ENCODE peak calls at places on chromosomes 5 and 9, in seven cellular contexts. X, Q, T, B, S, H and P are unnamed samples.

GRCh38 chr5:175714686-175715085 is 56.8 kb downstream of the HRH2 start:
- DNase-seq in X (no peak), Q (no peak), T (no peak), B (no peak), S (no peak), H (no peak), P (peak)

GRCh38 chr9:136089697-136090045 is 5.4 kb downstream of the NACC2 start:
- DNase-seq in X (peak), Q (no peak), T (no peak), B (no peak), S (no peak), H (no peak), P (no peak)

GRCh38 chr9:127931092-127931881 is 710 bp upstream of the PIP5KL1 start:
- DNase-seq in X (peak), Q (no peak), T (peak), B (no peak), S (no peak), H (no peak), P (no peak)

GRCh38 chr5:15787676-15788075 is 287.7 kb downstream of the FBXL7 start:
- DNase-seq in X (no peak), Q (no peak), T (no peak), B (no peak), S (no peak), H (no peak), P (no peak)

GRCh38 chr9:137570566-137570965 is 8.2 kb downstream of the DPH7 start:
- DNase-seq in X (no peak), Q (no peak), T (no peak), B (no peak), S (no peak), H (no peak), P (no peak)

GRCh38 chr5:168317521-168318147 is 26.2 kb downstream of the WWC1 start:
- DNase-seq in X (no peak), Q (no peak), T (peak), B (no peak), S (no peak), H (no peak), P (no peak)

GRCh38 chr9:98031935-98032334 is 24.6 kb upstream of the NANS start:
- DNase-seq in X (no peak), Q (no peak), T (no peak), B (no peak), S (no peak), H (no peak), P (no peak)

GRCh38 chr5:138989720-138990119 is 114.6 kb upstream of the LRRTM2 start:
- DNase-seq in X (no peak), Q (no peak), T (no peak), B (no peak), S (no peak), H (no peak), P (no peak)

GRCh38 chr5:7576023-7576715 is 180.2 kb downstream of the ADCY2 start:
- DNase-seq in X (no peak), Q (no peak), T (no peak), B (no peak), S (no peak), H (peak), P (peak)

GRCh38 chr5:32713396-32714381 is 2.6 kb downstream of the NPR3 start:
- DNase-seq in X (no peak), Q (peak), T (no peak), B (peak), S (no peak), H (no peak), P (peak)

GRCh38 chr5:137073192-137073591 is 425.9 kb downstream of the SPOCK1 start:
- DNase-seq in X (no peak), Q (no peak), T (no peak), B (no peak), S (no peak), H (no peak), P (no peak)

GRCh38 chr9:120857902-120858301 is 15.2 kb upstream of the PSMD5 start:
- DNase-seq in X (no peak), Q (no peak), T (no peak), B (no peak), S (no peak), H (no peak), P (no peak)

GRCh38 chr5:78717674-78718073 is 69.1 kb upstream of the LHFPL2 start:
- DNase-seq in X (no peak), Q (no peak), T (no peak), B (no peak), S (no peak), H (no peak), P (no peak)

GRCh38 chr5:122351416-122352157 is 39.5 kb downstream of the SNCAIP start:
- DNase-seq in X (no peak), Q (no peak), T (no peak), B (no peak), S (no peak), H (no peak), P (no peak)

GRCh38 chr9:113298924-113299770 is 4.0 kb downstream of the RNF183 start:
- DNase-seq in X (no peak), Q (peak), T (no peak), B (no peak), S (no peak), H (no peak), P (no peak)

GRCh38 chr5:150105898-150106615 is 19.7 kb upstream of the CSF1R start:
- DNase-seq in X (no peak), Q (peak), T (no peak), B (no peak), S (no peak), H (no peak), P (no peak)

GRCh38 chr5:150106669-150107068 is 20.3 kb upstream of the CSF1R start:
- DNase-seq in X (peak), Q (no peak), T (no peak), B (no peak), S (no peak), H (no peak), P (no peak)

GRCh38 chr5:150108711-150109605 is 22.6 kb upstream of the CSF1R start:
- DNase-seq in X (no peak), Q (peak), T (no peak), B (no peak), S (peak), H (no peak), P (no peak)

GRCh38 chr5:150109921-150110320 is 23.6 kb upstream of the CSF1R start:
- DNase-seq in X (no peak), Q (no peak), T (no peak), B (no peak), S (no peak), H (no peak), P (no peak)

GRCh38 chr5:150107909-150108447 is 21.6 kb upstream of the CSF1R start:
- DNase-seq in X (peak), Q (no peak), T (no peak), B (no peak), S (peak), H (no peak), P (no peak)
- TF ChIP-seq POLR2A in X (no peak), Q (no peak), T (no peak), B (no peak), S (no peak), H (no peak), P (no peak)

DNA sequence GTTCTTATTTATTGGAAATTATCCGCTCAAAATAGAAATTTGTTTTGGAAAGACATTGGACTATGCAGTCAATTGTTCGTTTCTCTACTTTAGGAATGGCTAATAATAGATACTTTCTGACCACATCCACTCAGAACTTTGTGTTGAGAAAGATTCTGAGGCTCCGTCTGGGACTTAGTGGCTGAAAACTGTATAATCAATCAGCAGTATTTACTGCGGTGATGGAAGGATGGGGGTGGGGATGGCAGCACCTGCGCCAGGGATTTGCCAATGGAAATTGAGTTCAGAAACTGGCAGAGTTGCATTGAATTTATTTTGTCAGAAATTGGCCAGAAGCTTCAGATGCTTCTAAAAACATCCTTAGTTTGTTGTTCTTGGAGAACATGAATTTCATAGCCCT is 215.3 kb downstream of the CD180 start:
- DNase-seq in X (no peak), Q (no peak), T (no peak), B (no peak), S (no peak), H (no peak), P (no peak)
- TF ChIP-seq POLR2A in X (no peak), Q (no peak), T (no peak), B (no peak), S (no peak), H (no peak), P (no peak)

GRCh38 chr5:87412417-87413115 is at the start of gene CCNH:
- DNase-seq in X (peak), Q (peak), T (peak), B (peak), S (peak), H (peak), P (peak)
- TF ChIP-seq POLR2A in X (peak), Q (peak), T (peak), B (peak), S (peak), H (peak), P (peak)

DNA sequence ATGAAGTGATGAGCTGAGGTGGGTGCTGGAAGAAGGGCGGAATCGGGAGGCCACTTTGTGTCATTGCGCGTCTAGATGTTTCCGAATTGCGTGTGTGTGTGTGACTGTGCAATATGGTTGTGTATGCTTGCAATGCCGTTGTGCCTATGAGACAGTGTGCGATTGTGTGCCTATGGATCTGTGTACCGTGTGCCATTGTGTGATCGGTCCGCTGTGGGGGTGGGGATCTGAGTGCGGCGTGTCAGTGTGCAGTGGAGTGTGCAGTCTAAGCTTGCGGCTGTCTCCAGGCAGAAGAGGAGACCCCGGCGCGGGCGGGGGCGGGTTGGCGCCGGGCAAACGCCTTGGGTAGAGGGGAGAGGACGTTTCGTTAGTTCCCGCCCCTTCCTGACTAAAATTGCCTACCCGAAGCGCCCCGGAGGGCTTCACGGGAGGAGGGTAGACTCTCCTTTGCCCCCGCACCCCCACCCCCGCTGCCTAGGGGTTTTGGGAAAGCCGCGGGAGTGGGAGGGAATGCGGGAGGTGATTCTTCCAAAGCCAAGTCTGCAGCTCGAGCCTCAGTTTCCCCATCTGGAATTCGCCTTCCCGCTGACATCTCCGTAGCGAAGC is 24.2 kb downstream of the PCDHGC5 start:
- DNase-seq in X (peak), Q (peak), T (no peak), B (peak), S (no peak), H (no peak), P (no peak)
- TF ChIP-seq POLR2A in X (no peak), Q (no peak), T (no peak), B (no peak), S (no peak), H (no peak), P (no peak)

DNA sequence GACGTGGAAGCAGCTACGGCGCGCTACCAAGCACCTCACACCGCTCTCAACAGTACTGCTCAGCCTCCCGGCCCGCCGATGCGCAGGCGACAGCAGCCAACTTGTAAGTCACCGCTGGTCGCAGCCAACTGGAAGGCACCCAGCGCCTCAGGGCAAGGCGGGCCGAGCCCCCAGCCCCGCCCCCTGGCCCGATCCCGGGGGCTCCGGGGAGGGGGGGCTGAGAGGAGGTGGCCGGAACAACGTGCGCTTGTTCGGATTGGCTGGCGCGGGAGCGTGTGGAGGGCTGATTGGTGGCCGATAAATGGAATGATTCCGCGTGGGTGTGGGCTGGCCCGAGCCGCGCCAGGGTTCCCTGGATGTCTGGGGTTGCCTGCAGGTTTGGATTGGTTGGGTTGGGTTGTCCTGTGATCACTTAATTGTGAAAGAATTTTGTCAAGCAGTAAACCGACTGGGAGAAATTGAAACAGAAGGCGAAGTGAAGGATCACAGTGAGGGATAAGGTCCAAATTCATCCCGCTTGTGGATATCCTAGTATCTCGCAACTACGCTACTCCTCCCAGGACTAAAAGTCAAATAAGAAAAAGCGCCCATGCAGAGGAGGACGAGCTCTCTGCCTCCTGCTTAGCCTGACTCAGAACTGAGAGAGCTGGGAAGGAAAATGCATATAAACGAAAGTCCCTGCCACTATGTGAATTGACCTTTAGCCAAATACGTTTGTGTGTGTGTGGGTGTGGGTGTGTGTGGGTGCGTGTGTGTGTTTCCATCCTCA is at the start of gene STARD4:
- DNase-seq in X (peak), Q (peak), T (peak), B (peak), S (peak), H (peak), P (peak)
- TF ChIP-seq POLR2A in X (peak), Q (peak), T (peak), B (no peak), S (no peak), H (peak), P (peak)

GRCh38 chr5:144374637-144375036 is 204.0 kb downstream of the KCTD16 start:
- DNase-seq in X (no peak), Q (no peak), T (no peak), B (no peak), S (no peak), H (no peak), P (no peak)

GRCh38 chr5:144370273-144370672 is 199.6 kb downstream of the KCTD16 start:
- DNase-seq in X (no peak), Q (no peak), T (no peak), B (no peak), S (no peak), H (no peak), P (no peak)

GRCh38 chr5:144368556-144368955 is 197.9 kb downstream of the KCTD16 start:
- DNase-seq in X (no peak), Q (no peak), T (no peak), B (no peak), S (no peak), H (no peak), P (no peak)

DNA sequence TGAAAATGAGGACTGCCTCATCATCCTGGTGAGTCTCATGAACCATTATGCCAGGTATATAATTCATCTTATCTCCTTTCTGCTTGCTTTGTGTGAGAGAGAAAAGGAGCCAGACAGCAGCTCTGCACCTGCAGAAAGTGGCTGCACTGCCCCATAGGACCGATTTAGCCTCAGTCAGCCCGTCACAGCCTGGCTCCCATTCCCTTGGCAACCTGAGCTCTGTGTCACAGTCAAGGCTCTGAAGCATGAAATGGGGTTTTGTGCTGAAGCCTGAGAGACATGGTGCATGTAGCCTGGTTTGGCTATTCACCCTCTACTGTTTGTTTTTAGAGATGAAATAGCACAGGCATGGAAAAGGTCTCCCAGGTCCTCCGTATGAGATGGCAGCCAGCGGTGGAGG is 198.3 kb downstream of the KCTD16 start:
- DNase-seq in X (no peak), Q (no peak), T (no peak), B (no peak), S (no peak), H (no peak), P (no peak)
- TF ChIP-seq POLR2A in X (no peak), Q (no peak), T (no peak), B (no peak), S (no peak), H (no peak), P (no peak)

GRCh38 chr5:80656425-80656824 is 1.6 kb upstream of the DHFR start:
- DNase-seq in X (peak), Q (no peak), T (no peak), B (no peak), S (no peak), H (no peak), P (no peak)

GRCh38 chr5:80655231-80655784 is 525 bp upstream of the DHFR start:
- DNase-seq in X (peak), Q (no peak), T (no peak), B (no peak), S (no peak), H (no peak), P (no peak)

GRCh38 chr5:80653497-80653896 is 955 bp upstream of the MSH3 start:
- DNase-seq in X (peak), Q (no peak), T (no peak), B (no peak), S (no peak), H (no peak), P (no peak)

GRCh38 chr5:80654054-80654390 is 430 bp upstream of the MSH3 start:
- DNase-seq in X (peak), Q (no peak), T (peak), B (peak), S (no peak), H (no peak), P (no peak)

DNA sequence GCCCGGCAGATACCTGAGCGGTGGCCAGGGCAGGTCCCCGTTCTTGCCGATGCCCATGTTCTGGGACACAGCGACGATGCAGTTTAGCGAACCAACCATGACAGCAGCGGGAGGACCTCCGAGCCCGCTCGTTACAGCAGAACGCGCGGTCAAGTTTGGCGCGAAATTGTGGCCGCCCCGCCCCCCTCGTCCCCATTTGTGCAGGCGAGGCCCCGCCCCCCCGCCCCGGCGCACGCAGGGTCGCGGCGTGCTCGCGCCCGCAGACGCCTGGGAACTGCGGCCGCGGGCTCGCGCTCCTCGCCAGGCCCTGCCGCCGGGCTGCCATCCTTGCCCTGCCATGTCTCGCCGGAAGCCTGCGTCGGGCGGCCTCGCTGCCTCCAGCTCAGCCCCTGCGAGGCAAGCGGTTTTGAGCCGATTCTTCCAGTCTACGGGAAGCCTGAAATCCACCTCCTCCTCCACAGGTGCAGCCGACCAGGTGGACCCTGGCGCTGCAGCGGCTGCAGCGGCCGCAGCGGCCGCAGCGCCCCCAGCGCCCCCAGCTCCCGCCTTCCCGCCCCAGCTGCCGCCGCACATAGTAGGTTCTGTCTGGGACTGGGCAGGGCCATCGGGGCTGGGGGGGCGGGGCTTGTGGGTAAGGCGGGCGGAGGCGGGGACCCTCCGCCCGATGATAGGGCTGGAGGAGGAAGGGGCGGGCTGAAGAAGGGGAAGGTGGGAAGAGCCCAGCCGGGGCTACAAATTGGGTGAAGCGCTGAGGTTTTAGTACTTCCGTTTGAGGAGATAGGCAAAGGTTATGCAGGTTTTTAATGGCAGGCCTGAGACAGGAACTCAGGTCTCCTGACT is at the start of the genes DHFR and MSH3:
- DNase-seq in X (peak), Q (peak), T (peak), B (peak), S (peak), H (peak), P (peak)
- TF ChIP-seq POLR2A in X (peak), Q (peak), T (peak), B (no peak), S (no peak), H (peak), P (no peak)

DNA sequence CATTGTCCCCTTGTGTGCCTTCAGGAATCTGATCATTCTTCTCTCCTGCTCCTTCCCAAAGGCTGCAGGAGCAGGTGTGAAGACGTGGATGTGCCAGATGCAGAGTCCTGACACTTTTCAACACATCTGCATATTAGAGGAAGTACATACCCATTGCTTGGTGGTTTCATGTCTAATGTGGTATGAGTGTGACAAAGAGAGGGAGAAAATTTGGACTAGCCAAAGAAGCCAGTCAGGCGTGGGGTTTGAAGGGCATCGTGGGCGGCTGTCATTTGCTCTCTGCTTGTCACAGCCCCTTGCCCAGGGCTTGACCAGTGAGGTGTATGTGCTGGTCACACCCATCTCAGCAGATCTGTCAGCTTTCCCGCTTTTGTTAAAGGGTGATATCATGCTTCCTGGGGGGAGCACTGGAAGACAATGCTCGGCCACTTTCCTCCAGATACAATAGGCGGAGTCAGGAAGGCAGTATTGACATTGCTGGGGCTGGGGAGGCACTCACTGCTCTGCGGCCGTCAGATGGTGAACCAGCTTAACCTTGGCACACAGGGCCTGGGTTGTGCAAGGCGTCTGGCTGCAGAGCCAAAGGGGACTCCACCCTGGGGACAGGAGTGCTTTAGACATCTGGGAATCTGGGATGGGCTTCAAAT is 8.6 kb downstream of the TEK start:
- DNase-seq in X (no peak), Q (no peak), T (peak), B (peak), S (no peak), H (peak), P (peak)
- TF ChIP-seq POLR2A in X (no peak), Q (no peak), T (no peak), B (no peak), S (no peak), H (no peak), P (no peak)

GRCh38 chr5:177982072-177982727 is 13.8 kb downstream of the PROP1 start:
- DNase-seq in X (peak), Q (peak), T (peak), B (no peak), S (no peak), H (no peak), P (no peak)
- TF ChIP-seq POLR2A in X (no peak), Q (no peak), T (no peak), B (no peak), S (no peak), H (no peak), P (no peak)